ENCODE peak calls at places on chromosomes 5 and 9, in ten cellular contexts. Q is HCT116, U is H9, O is IMR-90, R is lung, C is fibroblast of lung, E is A673, M is uterus, K is mammary epithelial cell, Y is stomach. P is an unnamed sample. For H3K4me1 and H3K9me3, the result is how much of the 10 kb centered on the place peaks cover.

GRCh38 chr5:173923236-173924104 is 35.3 kb downstream of the CPEB4 start:
- DNase-seq in Q (no peak), U (no peak), O (peak), R (no peak), C (no peak), E (no peak), M (no peak), K (no peak), Y (no peak), P (no peak)

GRCh38 chr9:119304566-119304965 is 64.7 kb downstream of the BRINP1 start:
- DNase-seq in Q (no peak), U (no peak), O (no peak), R (no peak), C (no peak), E (no peak), M (no peak), K (no peak), Y (no peak), P (no peak)

GRCh38 chr9:86282979-86283535 is 719 bp upstream of the ISCA1 start:
- DNase-seq in Q (no peak), U (no peak), O (peak), R (no peak), C (peak), E (peak), M (no peak), K (peak), Y (no peak), P (no peak)

GRCh38 chr5:72185717-72186388 is 78.6 kb downstream of the MAP1B start:
- DNase-seq in Q (no peak), U (no peak), O (no peak), R (no peak), C (peak), E (no peak), M (no peak), K (no peak), Y (no peak), P (no peak)

GRCh38 chr9:91033802-91034201 is 232.2 kb downstream of the SYK start:
- DNase-seq in Q (peak), U (peak), O (no peak), R (no peak), C (no peak), E (peak), M (no peak), K (no peak), Y (no peak), P (peak)

GRCh38 chr9:73565026-73565425 is 413.4 kb downstream of the ANXA1 start:
- DNase-seq in Q (no peak), U (no peak), O (no peak), R (no peak), C (no peak), E (no peak), M (no peak), K (peak), Y (no peak), P (no peak)

GRCh38 chr5:147509710-147510651 is at the start of gene DPYSL3:
- DNase-seq in Q (peak), U (peak), O (peak), R (peak), C (peak), E (peak), M (peak), K (peak), Y (peak), P (peak)

GRCh38 chr9:130017035-130017909 is 25.7 kb downstream of the FNBP1 start:
- DNase-seq in Q (no peak), U (no peak), O (peak), R (no peak), C (no peak), E (no peak), M (no peak), K (no peak), Y (no peak), P (no peak)

GRCh38 chr9:123318192-123318591 is 37.8 kb upstream of the CRB2 start:
- DNase-seq in Q (no peak), U (no peak), O (no peak), R (no peak), C (no peak), E (no peak), M (peak), K (no peak), Y (no peak), P (no peak)

GRCh38 chr9:113427629-113428028 is 17.1 kb downstream of the C9orf43 start:
- DNase-seq in Q (no peak), U (no peak), O (peak), R (no peak), C (peak), E (no peak), M (no peak), K (peak), Y (no peak), P (no peak)

GRCh38 chr5:77087484-77088291 is 603 bp upstream of the ZBED3 start:
- DNase-seq in Q (no peak), U (peak), O (peak), R (peak), C (peak), E (peak), M (no peak), K (no peak), Y (peak), P (peak)

GRCh38 chr5:142537938-142538337 is 148.0 kb downstream of the FGF1 start:
- DNase-seq in Q (no peak), U (no peak), O (no peak), R (no peak), C (no peak), E (no peak), M (no peak), K (peak), Y (no peak), P (no peak)

GRCh38 chr9:92952861-92953620 is 5.7 kb downstream of the FGD3 start:
- DNase-seq in Q (no peak), U (no peak), O (no peak), R (no peak), C (no peak), E (no peak), M (no peak), K (no peak), Y (no peak), P (no peak)

GRCh38 chr5:169861934-169862333 is 118.4 kb downstream of the INSYN2B start:
- DNase-seq in Q (no peak), U (no peak), O (peak), R (no peak), C (peak), E (no peak), M (no peak), K (peak), Y (no peak), P (no peak)

GRCh38 chr5:16461026-16461425 is 4.6 kb downstream of the ZNF622 start:
- DNase-seq in Q (no peak), U (no peak), O (peak), R (no peak), C (peak), E (no peak), M (no peak), K (no peak), Y (no peak), P (no peak)

GRCh38 chr5:179346401-179346800 is 1.1 kb upstream of the ADAMTS2 start:
- DNase-seq in Q (no peak), U (no peak), O (no peak), R (no peak), C (no peak), E (no peak), M (no peak), K (no peak), Y (no peak), P (no peak)

GRCh38 chr5:93607367-93608258 is 24.6 kb downstream of the NR2F1 start:
- DNase-seq in Q (no peak), U (peak), O (peak), R (no peak), C (peak), E (peak), M (no peak), K (peak), Y (no peak), P (no peak)

GRCh38 chr5:37490411-37490810 is 111.3 kb downstream of the WDR70 start:
- DNase-seq in Q (no peak), U (no peak), O (no peak), R (no peak), C (no peak), E (no peak), M (no peak), K (no peak), Y (no peak), P (no peak)

GRCh38 chr5:68087866-68088265 is 127.7 kb upstream of the PIK3R1 start:
- DNase-seq in Q (no peak), U (no peak), O (no peak), R (peak), C (no peak), E (no peak), M (no peak), K (no peak), Y (peak), P (no peak)

GRCh38 chr5:115455241-115455640 is 89.3 kb downstream of the FEM1C start:
- DNase-seq in Q (no peak), U (no peak), O (peak), R (no peak), C (peak), E (no peak), M (no peak), K (peak), Y (no peak), P (no peak)

GRCh38 chr5:155263381-155263780 is 249.8 kb downstream of the KIF4B start:
- DNase-seq in Q (no peak), U (no peak), O (no peak), R (no peak), C (no peak), E (no peak), M (no peak), K (peak), Y (no peak), P (no peak)

GRCh38 chr5:154403234-154403633 is 42.6 kb upstream of the SAP30L start:
- DNase-seq in Q (no peak), U (no peak), O (peak), R (no peak), C (no peak), E (no peak), M (no peak), K (no peak), Y (no peak), P (no peak)

GRCh38 chr9:137975527-137975913 is 97.9 kb downstream of the CACNA1B start:
- DNase-seq in Q (no peak), U (no peak), O (no peak), R (no peak), C (no peak), E (no peak), M (no peak), K (no peak), Y (no peak), P (no peak)

GRCh38 chr9:4266602-4267001 is 33.3 kb downstream of the GLIS3 start:
- DNase-seq in Q (no peak), U (no peak), O (no peak), R (no peak), C (no peak), E (no peak), M (no peak), K (no peak), Y (no peak), P (no peak)

GRCh38 chr5:175797521-175798038 is 73.8 kb upstream of the CPLX2 start:
- DNase-seq in Q (no peak), U (peak), O (no peak), R (no peak), C (no peak), E (no peak), M (no peak), K (no peak), Y (no peak), P (no peak)

GRCh38 chr5:62720036-62720441 is 141.4 kb downstream of the LRRC70 start:
- DNase-seq in Q (peak), U (peak), O (peak), R (peak), C (peak), E (peak), M (no peak), K (peak), Y (peak), P (no peak)

GRCh38 chr9:27073841-27074728 is 34.9 kb upstream of the TEK start:
- DNase-seq in Q (no peak), U (no peak), O (peak), R (no peak), C (peak), E (no peak), M (no peak), K (peak), Y (no peak), P (no peak)

DNA sequence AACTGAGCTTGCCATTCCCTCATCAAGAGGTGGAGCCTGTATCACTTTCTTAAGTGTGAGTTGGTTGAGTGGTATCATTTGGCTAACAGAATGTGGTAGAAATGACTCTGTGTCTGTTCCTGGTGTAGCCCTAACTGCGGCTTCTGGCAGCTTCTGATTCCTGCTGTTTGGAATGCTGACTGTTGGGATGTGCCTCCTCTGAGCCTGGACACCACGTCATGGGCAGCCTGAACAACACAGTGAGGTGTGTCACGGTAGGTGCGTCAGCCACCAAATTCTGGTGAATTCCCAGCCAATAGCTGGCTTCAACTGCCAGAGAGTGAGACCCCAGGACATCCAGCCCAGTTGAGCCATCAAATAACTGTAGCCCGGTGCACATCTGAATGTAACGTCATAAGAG is 6.1 kb upstream of the C9orf152 start:
- DNase-seq in Q (no peak), U (no peak), O (peak), R (no peak), C (no peak), E (no peak), M (no peak), K (peak), Y (no peak), P (no peak)
- H3K4me1 ChIP-seq in Q (under half), U (under half), O (under half), R (under half), C (under half), E (under half), M (under half), K (under half), Y (under half), P (under half)

GRCh38 chr5:144638802-144639201 is 468.1 kb downstream of the KCTD16 start:
- DNase-seq in Q (no peak), U (no peak), O (no peak), R (no peak), C (no peak), E (no peak), M (no peak), K (no peak), Y (no peak), P (no peak)

DNA sequence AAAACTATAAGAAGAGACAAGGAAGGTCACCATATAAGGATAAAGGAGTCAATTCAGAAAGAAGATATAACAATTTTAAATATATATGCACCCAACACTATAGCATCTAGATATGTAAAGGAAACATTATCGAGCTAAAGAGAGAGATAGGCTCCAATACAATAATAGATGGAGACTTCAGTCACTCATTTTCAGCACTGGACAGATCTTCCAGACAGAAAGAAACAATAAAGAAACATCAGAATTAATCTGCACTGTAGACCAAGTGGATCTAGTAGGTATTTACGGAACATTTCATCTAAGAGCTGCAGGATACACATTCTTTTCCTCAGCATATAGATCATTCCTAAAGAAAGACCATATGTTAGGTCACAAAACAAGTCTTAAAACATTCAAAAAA is 463.5 kb downstream of the KCTD16 start:
- DNase-seq in Q (no peak), U (no peak), O (no peak), R (no peak), C (no peak), E (no peak), M (no peak), K (no peak), Y (no peak), P (no peak)
- H3K9me3 ChIP-seq in Q (under half), U (under half), O (under half), R (under half), C (under half), E (under half), M (under half), K (under half), Y (half or more), P (under half)

GRCh38 chr9:125407974-125408900 is 146.6 kb downstream of the GAPVD1 start:
- DNase-seq in Q (no peak), U (peak), O (peak), R (peak), C (peak), E (peak), M (peak), K (peak), Y (peak), P (peak)
- TF ChIP-seq CTCF in Q (peak), U (peak), O (peak), R (peak), C (peak), E (peak), M (peak), K (peak), Y (peak), P (peak)

GRCh38 chr9:38042626-38043359 is 26.2 kb downstream of the SHB start:
- DNase-seq in Q (no peak), U (no peak), O (no peak), R (no peak), C (no peak), E (no peak), M (no peak), K (no peak), Y (no peak), P (no peak)
- H3K4me1 ChIP-seq in Q (half or more), U (under half), O (under half), R (under half), C (under half), E (under half), M (under half), K (half or more), Y (half or more), P (under half)

GRCh38 chr5:3105581-3105980 is 354.1 kb upstream of the IRX2 start:
- DNase-seq in Q (no peak), U (no peak), O (no peak), R (no peak), C (no peak), E (no peak), M (no peak), K (no peak), Y (no peak), P (no peak)

GRCh38 chr5:3104446-3105047 is 353.1 kb upstream of the IRX2 start:
- DNase-seq in Q (no peak), U (no peak), O (no peak), R (no peak), C (no peak), E (no peak), M (no peak), K (no peak), Y (no peak), P (no peak)

GRCh38 chr5:3107118-3107517 is 355.6 kb upstream of the IRX2 start:
- DNase-seq in Q (no peak), U (peak), O (no peak), R (no peak), C (no peak), E (no peak), M (no peak), K (no peak), Y (no peak), P (no peak)

GRCh38 chr5:3103241-3103855 is 351.9 kb upstream of the IRX2 start:
- DNase-seq in Q (no peak), U (peak), O (no peak), R (no peak), C (no peak), E (no peak), M (no peak), K (no peak), Y (no peak), P (no peak)

DNA sequence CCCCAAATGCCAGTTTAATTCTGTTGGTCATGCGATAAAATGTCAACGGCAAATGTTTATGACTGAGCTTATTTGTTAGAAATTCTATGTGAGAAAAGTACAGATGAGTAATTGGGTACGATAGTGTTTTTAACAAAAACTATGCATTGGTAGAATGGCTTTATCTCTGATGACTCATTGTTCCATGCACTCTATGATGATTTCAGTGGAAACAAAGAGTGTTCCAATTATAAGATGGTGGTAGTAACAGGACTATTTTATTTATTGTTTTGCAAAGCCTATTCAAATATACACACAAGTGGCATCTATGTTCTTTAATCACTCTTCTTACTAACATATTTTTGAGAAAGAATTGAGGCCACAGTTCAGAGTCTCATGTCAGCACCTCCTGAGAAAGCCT is 353.7 kb upstream of the IRX2 start:
- DNase-seq in Q (no peak), U (no peak), O (no peak), R (no peak), C (no peak), E (no peak), M (no peak), K (no peak), Y (no peak), P (no peak)
- H3K9me3 ChIP-seq in Q (under half), U (under half), O (under half), R (under half), C (under half), E (under half), M (under half), K (under half), Y (under half), P (under half)

GRCh38 chr5:180813418-180813817 is 10.8 kb upstream of the MGAT1 start:
- DNase-seq in Q (no peak), U (no peak), O (no peak), R (no peak), C (no peak), E (no peak), M (no peak), K (no peak), Y (no peak), P (peak)
- TF ChIP-seq CTCF in Q (peak), U (peak), O (no peak), R (no peak), C (no peak), E (no peak), M (no peak), K (no peak), Y (no peak), P (no peak)